ENCODE peak calls at places on chromosomes 3 and 15, in ten cellular contexts. C is right lobe of liver; W is A549; R is uterus; H is IMR-90; B is body of pancreas; T is aorta; I is CD8-positive, alpha-beta T cell; G is neuronal stem cell; U is effector memory CD4-positive, alpha-beta T cell. V is an unnamed sample. For H3K4me1 and H3K9me3, the result is how much of the 10 kb centered on the place peaks cover.

GRCh38 chr3:172247525-172248274 is 200.6 kb downstream of the GHSR start:
- DNase-seq in C (no peak), W (no peak), R (no peak), H (no peak), B (no peak), T (no peak), I (no peak), G (no peak), U (no peak), V (no peak)

GRCh38 chr3:128573160-128573559 is 77.5 kb downstream of the RPN1 start:
- DNase-seq in C (no peak), W (no peak), R (no peak), H (no peak), B (no peak), T (no peak), I (no peak), G (no peak), U (no peak), V (no peak)

GRCh38 chr3:105260385-105260784 is 106.3 kb upstream of the ALCAM start:
- DNase-seq in C (no peak), W (no peak), R (no peak), H (no peak), B (no peak), T (no peak), I (no peak), G (no peak), U (no peak), V (no peak)

GRCh38 chr3:17632401-17633100 is 109.9 kb downstream of the TBC1D5 start:
- DNase-seq in C (no peak), W (peak), R (no peak), H (peak), B (no peak), T (no peak), I (no peak), G (no peak), U (no peak), V (peak)

GRCh38 chr3:52118156-52118875 is 35.9 kb downstream of the POC1A start:
- DNase-seq in C (no peak), W (no peak), R (no peak), H (no peak), B (no peak), T (peak), I (no peak), G (no peak), U (no peak), V (no peak)

GRCh38 chr3:49124991-49125670 is 4.5 kb upstream of the USP19 start:
- DNase-seq in C (no peak), W (no peak), R (no peak), H (peak), B (no peak), T (no peak), I (no peak), G (no peak), U (no peak), V (no peak)

GRCh38 chr3:190504354-190505125 is 9.3 kb upstream of the IL1RAP start:
- DNase-seq in C (no peak), W (no peak), R (no peak), H (peak), B (no peak), T (no peak), I (no peak), G (no peak), U (no peak), V (no peak)

GRCh38 chr15:53837263-53837662 is 77.8 kb upstream of the WDR72 start:
- DNase-seq in C (peak), W (peak), R (no peak), H (no peak), B (peak), T (no peak), I (no peak), G (no peak), U (no peak), V (no peak)

GRCh38 chr15:69391046-69391757 is 22.9 kb upstream of the KIF23 start:
- DNase-seq in C (no peak), W (no peak), R (no peak), H (no peak), B (no peak), T (no peak), I (no peak), G (no peak), U (no peak), V (no peak)

GRCh38 chr15:39935241-39935640 is 1.3 kb downstream of the EIF2AK4 start:
- DNase-seq in C (no peak), W (no peak), R (no peak), H (no peak), B (no peak), T (no peak), I (no peak), G (no peak), U (no peak), V (no peak)

GRCh38 chr3:122758877-122759670 is 34.6 kb downstream of the HSPBAP1 start:
- DNase-seq in C (no peak), W (no peak), R (no peak), H (no peak), B (no peak), T (no peak), I (no peak), G (no peak), U (no peak), V (no peak)

GRCh38 chr3:143484851-143485512 is 363.3 kb downstream of the SLC9A9 start:
- DNase-seq in C (no peak), W (peak), R (no peak), H (no peak), B (no peak), T (no peak), I (no peak), G (no peak), U (no peak), V (no peak)

GRCh38 chr15:75232252-75232813 is 25.8 kb upstream of the GOLGA6C start:
- DNase-seq in C (no peak), W (no peak), R (no peak), H (no peak), B (peak), T (no peak), I (no peak), G (no peak), U (no peak), V (no peak)

GRCh38 chr3:105130911-105131310 is 235.8 kb upstream of the ALCAM start:
- DNase-seq in C (no peak), W (no peak), R (no peak), H (no peak), B (no peak), T (no peak), I (no peak), G (no peak), U (no peak), V (no peak)

GRCh38 chr15:27669641-27670040 is 429.5 kb downstream of the OCA2 start:
- DNase-seq in C (no peak), W (no peak), R (no peak), H (no peak), B (no peak), T (no peak), I (no peak), G (no peak), U (no peak), V (no peak)

GRCh38 chr15:27670481-27670880 is 428.6 kb downstream of the OCA2 start:
- DNase-seq in C (no peak), W (no peak), R (no peak), H (no peak), B (no peak), T (no peak), I (no peak), G (no peak), U (no peak), V (no peak)

GRCh38 chr15:27660676-27661075 is 438.4 kb downstream of the OCA2 start:
- DNase-seq in C (no peak), W (no peak), R (no peak), H (no peak), B (no peak), T (no peak), I (no peak), G (no peak), U (no peak), V (no peak)

GRCh38 chr15:27668471-27669220 is 430.5 kb downstream of the OCA2 start:
- DNase-seq in C (no peak), W (no peak), R (no peak), H (no peak), B (no peak), T (no peak), I (no peak), G (no peak), U (no peak), V (no peak)

DNA sequence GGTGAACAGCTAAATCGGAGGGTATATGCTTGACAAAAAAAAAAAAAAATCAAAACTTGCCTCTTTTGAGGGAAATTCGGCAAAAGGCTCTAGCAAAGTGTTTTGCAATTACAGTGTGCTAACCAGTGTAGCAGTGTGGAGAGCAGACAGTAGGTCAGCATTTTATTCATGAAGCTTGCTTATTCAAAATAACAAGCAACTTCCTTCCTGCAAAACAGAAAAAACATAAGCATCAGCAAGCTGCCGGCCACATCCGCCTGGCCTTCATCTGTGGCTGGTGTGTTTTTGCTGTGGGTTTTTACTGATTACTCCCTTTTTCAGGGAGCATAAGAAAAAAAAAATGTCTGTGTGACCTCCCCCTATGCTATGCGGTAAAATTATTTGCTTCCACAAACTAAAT is 434.1 kb downstream of the OCA2 start:
- DNase-seq in C (no peak), W (no peak), R (no peak), H (no peak), B (no peak), T (no peak), I (no peak), G (no peak), U (no peak), V (no peak)
- H3K4me3 ChIP-seq in C (no peak), W (no peak), R (no peak), H (no peak), B (no peak), T (no peak), I (no peak), G (no peak), U (no peak), V (no peak)

GRCh38 chr15:59301527-59301926 is 71.1 kb downstream of the MYO1E start:
- DNase-seq in C (no peak), W (no peak), R (no peak), H (no peak), B (no peak), T (no peak), I (no peak), G (no peak), U (no peak), V (peak)
- H3K4me1 ChIP-seq in C (under half), W (half or more), R (under half), H (under half), B (under half), T (under half), I (under half), G (under half), U (under half), V (half or more)

GRCh38 chr3:145248928-145249327 is 912.1 kb downstream of the PLOD2 start:
- DNase-seq in C (no peak), W (no peak), R (no peak), H (no peak), B (no peak), T (no peak), I (no peak), G (no peak), U (no peak), V (no peak)
- H3K9me3 ChIP-seq in C (under half), W (under half), R (under half), H (under half), B (under half), T (under half), I (under half), G (under half), U (under half), V (under half)

GRCh38 chr15:81321667-81322066 is 2.3 kb downstream of the STARD5 start:
- DNase-seq in C (no peak), W (no peak), R (no peak), H (no peak), B (no peak), T (no peak), I (no peak), G (no peak), U (no peak), V (no peak)
- H3K4me3 ChIP-seq in C (peak), W (no peak), R (no peak), H (no peak), B (no peak), T (no peak), I (no peak), G (no peak), U (no peak), V (no peak)